ENCODE peak calls at places on chromosomes 5 and 9, in nine cellular contexts. M is fibroblast of lung, K is neuronal stem cell, B is PC-3, P is HepG2, S is mammary epithelial cell, Y is HCT116, A is GM12878, Z is SK-N-SH. Q is an unnamed sample.

GRCh38 chr5:39714036-39714698 is 289.4 kb upstream of the DAB2 start:
- DNase-seq in Z (peak), P (peak), A (peak), B (peak), S (peak), K (peak), M (peak), Y (peak), Q (peak)

GRCh38 chr9:74497750-74498615 is 848 bp downstream of the RORB start:
- DNase-seq in M (peak), A (no peak), S (peak), P (no peak), K (peak), Z (peak), Y (no peak), B (no peak), Q (peak)

GRCh38 chr9:109477269-109478203 is 20.6 kb downstream of the PTPN3 start:
- DNase-seq in S (peak), A (peak), Y (peak), B (peak), K (no peak), M (no peak), Z (no peak), P (peak), Q (no peak)

GRCh38 chr5:157926953-157927352 is 68.0 kb upstream of the CLINT1 start:
- DNase-seq in P (no peak), B (no peak), S (no peak), M (no peak), K (no peak), Y (no peak), A (no peak), Z (no peak), Q (peak)

GRCh38 chr5:133713746-133714145 is 101.4 kb upstream of the FSTL4 start:
- DNase-seq in A (no peak), Y (no peak), Z (no peak), S (no peak), K (no peak), P (no peak), M (peak), B (no peak), Q (no peak)

GRCh38 chr5:33311893-33312292 is 128.9 kb upstream of the TARS1 start:
- DNase-seq in A (no peak), P (no peak), Y (peak), Z (no peak), K (no peak), B (peak), M (peak), S (peak), Q (no peak)

GRCh38 chr9:27184556-27185351 is 75.7 kb downstream of the TEK start:
- DNase-seq in P (no peak), M (no peak), Y (no peak), K (no peak), A (no peak), Z (no peak), S (no peak), B (no peak), Q (no peak)

GRCh38 chr9:127539259-127539981 is 72.7 kb upstream of the STXBP1 start:
- DNase-seq in B (no peak), A (no peak), S (no peak), P (no peak), Y (no peak), K (no peak), Z (no peak), M (peak), Q (no peak)

GRCh38 chr5:528625-529511 is 4.6 kb upstream of the SLC9A3 start:
- DNase-seq in B (no peak), P (no peak), M (no peak), Z (no peak), S (no peak), K (no peak), A (no peak), Y (no peak), Q (no peak)

GRCh38 chr5:610744-611730 is 1.1 kb upstream of the CEP72 start:
- DNase-seq in Z (no peak), S (no peak), P (no peak), M (no peak), K (no peak), Y (no peak), A (no peak), B (no peak), Q (no peak)

GRCh38 chr9:19830796-19831195 is 42.0 kb upstream of the SLC24A2 start:
- DNase-seq in Z (no peak), K (no peak), P (no peak), B (no peak), A (no peak), M (no peak), S (no peak), Y (no peak), Q (no peak)

GRCh38 chr9:98491778-98492177 is 217.0 kb downstream of the GABBR2 start:
- DNase-seq in Y (no peak), A (no peak), S (no peak), P (no peak), M (peak), Z (no peak), B (no peak), K (no peak), Q (peak)

GRCh38 chr5:57495285-57495684 is 12.7 kb upstream of the ACTBL2 start:
- DNase-seq in S (no peak), P (no peak), A (no peak), B (no peak), K (no peak), Y (no peak), Z (no peak), M (no peak), Q (no peak)

GRCh38 chr9:22084336-22085035 is 75.4 kb upstream of the CDKN2B start:
- DNase-seq in P (peak), B (peak), K (no peak), S (peak), Y (peak), M (peak), Z (no peak), A (no peak), Q (no peak)

GRCh38 chr5:180821538-180821937 is 18.9 kb upstream of the MGAT1 start:
- DNase-seq in S (no peak), B (no peak), A (no peak), Z (no peak), P (no peak), K (no peak), Y (no peak), M (no peak), Q (no peak)

GRCh38 chr9:88651682-88652633 is 117.0 kb downstream of the NXNL2 start:
- DNase-seq in Z (no peak), B (peak), S (peak), P (no peak), Y (no peak), A (no peak), M (peak), K (no peak), Q (no peak)

GRCh38 chr5:152907488-152908245 is 502.6 kb upstream of the NMUR2 start:
- DNase-seq in S (no peak), P (no peak), Y (no peak), M (no peak), A (no peak), B (no peak), Z (no peak), K (no peak), Q (no peak)

GRCh38 chr9:36146666-36147065 is 10.1 kb downstream of the GLIPR2 start:
- DNase-seq in M (no peak), B (no peak), Z (no peak), S (no peak), A (no peak), Y (no peak), P (no peak), K (no peak), Q (no peak)

GRCh38 chr5:108560581-108560980 is 178.7 kb upstream of the FBXL17 start:
- DNase-seq in Z (no peak), B (peak), A (no peak), K (no peak), Y (no peak), P (no peak), S (no peak), M (peak), Q (no peak)

GRCh38 chr5:102922111-102922510 is 167.0 kb downstream of the PAM start:
- DNase-seq in Z (no peak), Y (no peak), S (no peak), B (no peak), M (no peak), P (no peak), A (no peak), K (no peak), Q (no peak)

GRCh38 chr5:68028131-68028727 is 187.3 kb upstream of the PIK3R1 start:
- DNase-seq in M (peak), S (peak), A (no peak), P (no peak), K (no peak), Z (no peak), B (no peak), Y (no peak), Q (no peak)

GRCh38 chr9:3434594-3434993 is 91.2 kb downstream of the RFX3 start:
- DNase-seq in Y (no peak), B (no peak), M (peak), S (peak), A (no peak), Z (no peak), K (no peak), P (no peak), Q (no peak)

GRCh38 chr5:1401681-1402096 is 43.6 kb downstream of the SLC6A3 start:
- DNase-seq in K (no peak), M (no peak), Z (peak), S (no peak), A (no peak), P (no peak), B (no peak), Y (no peak), Q (peak)

GRCh38 chr9:129100383-129101169 is 10.0 kb downstream of the CRAT start:
- DNase-seq in B (no peak), Y (no peak), S (peak), A (no peak), Z (no peak), K (no peak), P (no peak), M (no peak), Q (no peak)

GRCh38 chr9:92455217-92455616 is 27.1 kb downstream of the ASPN start:
- DNase-seq in A (no peak), K (no peak), P (peak), Z (no peak), Y (peak), S (no peak), M (no peak), B (peak), Q (peak)

GRCh38 chr5:150783422-150783928 is 4.9 kb downstream of the SMIM3 start:
- DNase-seq in Y (peak), P (no peak), M (peak), B (peak), A (peak), Z (no peak), S (peak), K (no peak), Q (no peak)

GRCh38 chr5:138874241-138874640 is 894 bp downstream of the LRRTM2 start:
- DNase-seq in P (no peak), S (peak), Z (peak), A (no peak), B (no peak), K (no peak), M (peak), Y (no peak), Q (no peak)

GRCh38 chr5:123785160-123786001 is 273.4 kb downstream of the CSNK1G3 start:
- DNase-seq in Z (peak), K (no peak), B (peak), M (peak), A (no peak), Y (no peak), P (no peak), S (peak), Q (peak)

GRCh38 chr9:71929791-71930440 is 18.5 kb downstream of the C9orf85 start:
- DNase-seq in A (no peak), Z (no peak), S (no peak), Y (no peak), K (no peak), B (peak), P (no peak), M (peak), Q (no peak)

GRCh38 chr9:136143215-136144001 is 24.7 kb upstream of the TMEM250 start:
- DNase-seq in P (peak), M (no peak), S (no peak), Z (peak), B (peak), K (no peak), Y (no peak), A (no peak), Q (peak)

GRCh38 chr5:33939863-33940262 is 3.7 kb downstream of the RXFP3 start:
- DNase-seq in A (no peak), B (peak), M (peak), P (no peak), Z (no peak), Y (no peak), S (peak), K (no peak), Q (no peak)

DNA sequence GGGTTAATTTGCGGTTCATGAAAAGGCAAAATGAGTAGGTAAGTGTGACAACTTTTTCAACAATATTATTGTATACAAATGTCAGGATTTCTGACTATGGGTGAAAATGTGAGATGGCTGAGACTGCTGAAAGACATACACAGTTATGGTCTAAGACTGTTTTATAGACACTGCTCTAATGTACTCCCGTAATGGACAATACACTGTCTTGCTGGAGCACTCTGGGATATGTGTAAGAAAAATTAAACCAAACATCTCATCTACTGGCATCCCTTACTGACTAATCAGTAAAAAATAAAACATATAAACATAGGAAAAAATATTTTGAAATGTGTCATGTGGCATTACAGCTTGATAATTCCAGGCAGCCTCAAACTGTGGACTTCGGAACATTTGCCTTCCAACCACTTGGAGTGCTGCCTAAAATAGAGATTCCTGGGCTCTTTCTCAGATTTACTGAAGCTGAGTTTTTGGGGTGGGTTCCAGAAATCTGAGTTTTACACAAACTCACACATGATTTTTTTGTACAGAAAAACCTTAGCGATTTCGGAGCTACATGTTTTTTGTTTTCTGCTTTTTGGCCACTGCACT is 233.9 kb upstream of the TBCA start:
- DNase-seq in A (no peak), K (no peak), S (no peak), B (no peak), Z (no peak), P (no peak), Y (no peak), M (peak), Q (no peak)
- H3K4me3 ChIP-seq in A (no peak), K (no peak), S (no peak), B (no peak), Z (no peak), P (no peak), Y (no peak), M (peak), Q (no peak)

GRCh38 chr9:134710912-134711311 is 69.3 kb downstream of the COL5A1 start:
- DNase-seq in K (no peak), P (no peak), A (no peak), Z (no peak), M (no peak), S (no peak), Y (no peak), B (no peak), Q (no peak)

GRCh38 chr9:134707731-134708671 is 66.4 kb downstream of the COL5A1 start:
- DNase-seq in P (no peak), K (no peak), B (no peak), Y (no peak), Z (peak), A (no peak), M (no peak), S (no peak), Q (peak)

GRCh38 chr9:134710271-134710540 is 68.6 kb downstream of the COL5A1 start:
- DNase-seq in Z (no peak), Y (no peak), B (no peak), K (no peak), A (no peak), P (no peak), M (no peak), S (no peak), Q (no peak)

GRCh38 chr9:134708672-134709038 is 67.1 kb downstream of the COL5A1 start:
- DNase-seq in B (no peak), Y (no peak), K (no peak), S (no peak), A (no peak), Z (no peak), P (no peak), M (no peak), Q (no peak)

DNA sequence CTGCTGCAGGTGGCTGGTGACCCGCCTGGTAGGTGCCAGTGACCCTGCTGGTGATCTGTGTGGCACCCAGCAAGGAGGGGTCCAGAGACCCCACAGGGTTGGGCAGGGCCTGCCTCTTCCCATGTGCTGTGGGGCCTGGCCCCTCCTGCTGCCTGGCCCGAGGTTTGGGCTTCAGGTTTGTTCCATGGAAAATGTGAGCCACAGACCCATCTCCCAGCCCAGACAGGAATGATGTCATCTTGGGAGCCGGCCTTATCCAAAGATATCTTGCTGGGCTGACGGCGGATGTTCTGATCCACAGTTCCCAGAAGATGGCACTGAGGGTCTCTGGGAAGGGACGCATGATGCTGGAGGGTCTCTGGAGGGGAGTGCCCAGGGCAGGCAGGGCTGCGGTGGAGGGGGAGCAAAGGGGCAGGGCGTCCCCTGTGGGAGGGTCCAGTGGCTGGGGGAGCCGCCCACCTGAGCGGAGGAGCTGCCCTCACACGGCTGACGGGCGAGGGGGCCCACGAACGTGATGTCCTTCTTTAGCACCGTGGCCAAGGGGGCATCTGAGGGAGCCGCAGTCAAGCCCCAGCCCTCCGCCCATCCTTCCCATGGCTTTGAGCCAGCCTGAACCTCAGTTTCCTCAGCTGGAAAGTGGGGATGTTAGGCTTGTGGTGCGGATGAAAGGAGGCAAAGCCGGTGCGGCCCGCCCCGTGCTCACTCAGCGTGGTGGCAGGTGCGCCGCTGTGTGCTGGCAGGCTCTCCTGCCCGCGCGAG is 68.1 kb downstream of the COL5A1 start:
- DNase-seq in K (no peak), Z (peak), B (no peak), Y (no peak), A (no peak), P (no peak), S (no peak), M (peak), Q (no peak)
- H3K9ac ChIP-seq in K (peak), Z (no peak), B (no peak), Y (no peak), A (no peak), P (no peak), S (no peak), M (no peak), Q (no peak)

GRCh38 chr9:5493597-5494511 is 16.5 kb upstream of the PDCD1LG2 start:
- DNase-seq in K (no peak), Z (no peak), P (no peak), B (peak), S (peak), M (peak), Y (no peak), A (peak), Q (no peak)
- H2AFZ ChIP-seq in K (no peak), Z (peak), P (no peak), B (peak), S (peak), M (no peak), Y (peak), A (peak), Q (no peak)

DNA sequence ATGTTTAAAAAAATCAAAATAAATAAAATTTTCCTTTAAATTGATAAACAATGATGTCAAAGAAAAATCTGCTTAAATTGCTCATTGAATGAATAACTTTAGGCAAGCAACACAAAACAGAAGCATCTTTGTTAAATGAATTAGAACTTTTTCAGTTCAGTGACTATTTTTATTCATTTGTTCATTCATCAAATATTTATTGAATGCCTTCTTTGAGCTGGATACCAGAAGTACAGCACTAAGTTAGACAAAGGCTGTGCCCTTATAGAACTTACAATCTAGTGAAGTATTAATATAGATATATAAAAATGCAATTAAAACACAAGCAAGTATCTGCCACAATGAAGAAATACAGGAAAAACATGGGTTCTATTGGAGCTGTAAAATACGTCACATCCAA is 10.8 kb downstream of the FNIP1 start:
- DNase-seq in S (no peak), Y (no peak), A (no peak), K (no peak), B (no peak), Z (no peak), M (no peak), P (no peak), Q (no peak)
- H3K4me3 ChIP-seq in S (no peak), Y (no peak), A (no peak), K (no peak), B (no peak), Z (no peak), M (no peak), P (no peak), Q (no peak)

DNA sequence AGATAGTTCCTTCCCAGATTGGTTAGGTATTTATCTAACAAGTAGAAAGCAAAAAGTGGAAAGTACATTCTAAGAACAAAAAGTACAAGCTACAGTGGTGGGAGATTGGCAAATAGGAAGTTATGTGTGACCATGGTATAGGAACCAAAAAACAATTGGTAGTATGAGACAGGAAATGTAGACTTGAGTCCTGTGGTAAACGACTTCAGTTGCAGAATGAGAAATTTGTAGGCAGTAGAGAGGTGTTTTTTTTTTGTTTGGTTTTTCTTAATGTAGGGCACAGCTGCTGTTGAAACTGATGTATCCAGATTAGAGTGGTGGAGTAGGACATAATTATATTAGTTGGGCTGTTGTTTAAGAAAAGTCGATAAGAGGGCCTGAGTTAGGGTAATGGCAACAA is 72.0 kb downstream of the CCNH start:
- DNase-seq in P (no peak), S (no peak), A (peak), K (no peak), Y (no peak), B (no peak), M (no peak), Z (peak), Q (no peak)
- H3K9ac ChIP-seq in P (no peak), S (no peak), A (no peak), K (no peak), Y (no peak), B (no peak), M (no peak), Z (no peak), Q (no peak)

GRCh38 chr5:106006242-106006641 is 1664.5 kb downstream of the EFNA5 start:
- DNase-seq in B (no peak), K (no peak), Z (no peak), M (no peak), S (no peak), Y (no peak), P (no peak), A (no peak), Q (no peak)
- H2AFZ ChIP-seq in B (no peak), K (no peak), Z (no peak), M (no peak), S (no peak), Y (no peak), P (no peak), A (no peak), Q (peak)

GRCh38 chr5:176413255-176413565 is 3.1 kb downstream of the CLTB start:
- DNase-seq in Z (peak), P (no peak), K (no peak), B (no peak), M (no peak), S (peak), Y (no peak), A (no peak), Q (no peak)
- H3K4me3 ChIP-seq in Z (no peak), P (no peak), K (no peak), B (no peak), M (no peak), S (no peak), Y (no peak), A (no peak), Q (no peak)

Q was measured in neural progenitor cell.